ENCODE peak calls at places on chromosomes 4 and X, in four cellular contexts. B, W, O and E are unnamed samples.

GRCh38 chr4:38867478-38868054 is at the start of gene FAM114A1:
- DNase-seq in B (peak), O (peak), W (no peak), E (no peak)

GRCh38 chrX:115949900-115950822 is 220.4 kb upstream of the AGTR2 start:
- DNase-seq in O (no peak), W (no peak), B (peak), E (no peak)

GRCh38 chr4:148069086-148070010 is 337.5 kb downstream of the ARHGAP10 start:
- DNase-seq in W (no peak), O (no peak), B (no peak), E (no peak)

GRCh38 chr4:113026556-113026955 is 22.9 kb upstream of the ANK2 start:
- DNase-seq in W (no peak), O (no peak), B (no peak), E (no peak)

GRCh38 chrX:22662776-22663175 is 337.0 kb upstream of the DDX53 start:
- DNase-seq in B (no peak), O (no peak), W (no peak), E (no peak)

GRCh38 chr4:94801016-94801415 is 43.3 kb downstream of the BMPR1B start:
- DNase-seq in W (no peak), O (no peak), B (no peak), E (no peak)

GRCh38 chrX:23344904-23345271 is 10.2 kb downstream of the PTCHD1 start:
- DNase-seq in B (no peak), W (no peak), O (no peak), E (no peak)

GRCh38 chr4:142408003-142408441 is 438.1 kb downstream of the INPP4B start:
- DNase-seq in B (no peak), O (no peak), W (no peak), E (no peak)

GRCh38 chr4:149911995-149912394 is 96.4 kb upstream of the IQCM start:
- DNase-seq in O (no peak), W (no peak), B (no peak), E (no peak)

GRCh38 chr4:150037251-150037856 is 40.9 kb upstream of the DCLK2 start:
- DNase-seq in W (no peak), B (no peak), O (no peak), E (no peak)

GRCh38 chrX:132489256-132490085 is 633 bp upstream of the MBNL3 start:
- DNase-seq in W (no peak), B (no peak), O (peak), E (no peak)

GRCh38 chr4:82223715-82224114 is 150.1 kb downstream of the HNRNPD start:
- DNase-seq in B (no peak), W (no peak), O (no peak), E (no peak)

GRCh38 chrX:45980726-45981125 is 564.5 kb downstream of the ZNF674 start:
- DNase-seq in B (no peak), W (no peak), O (no peak), E (no peak)

GRCh38 chr4:125254111-125254510 is 60.6 kb upstream of the FAT4 start:
- DNase-seq in O (no peak), B (no peak), W (no peak), E (no peak)

GRCh38 chr4:1376841-1377605 is 29.2 kb downstream of the NKX1-1 start:
- DNase-seq in O (no peak), W (no peak), B (no peak), E (no peak)

GRCh38 chr4:171117457-171117856 is 695.7 kb upstream of the GALNTL6 start:
- DNase-seq in O (no peak), B (no peak), W (no peak), E (no peak)

GRCh38 chr4:138710297-138710696 is 305.3 kb upstream of the NOCT start:
- DNase-seq in W (no peak), B (no peak), O (no peak), E (no peak)

GRCh38 chr4:36010531-36010930 is 233.8 kb downstream of the ARAP2 start:
- DNase-seq in O (no peak), W (no peak), B (no peak), E (no peak)

GRCh38 chrX:20967725-20968124 is 406.5 kb upstream of the CNKSR2 start:
- DNase-seq in B (peak), O (no peak), W (no peak), E (no peak)

GRCh38 chrX:28586291-28586690 is 955 bp upstream of the IL1RAPL1 start:
- DNase-seq in B (no peak), O (no peak), W (no peak), E (peak)

GRCh38 chr4:174394915-174395314 is 111.2 kb downstream of the CEP44 start:
- DNase-seq in W (no peak), B (no peak), O (no peak), E (no peak)

GRCh38 chr4:132330994-132331393 is 818.1 kb upstream of the PCDH10 start:
- DNase-seq in O (no peak), B (no peak), W (no peak), E (no peak)

GRCh38 chrX:12970691-12971202 is 4.2 kb upstream of the TMSB4X start:
- DNase-seq in B (peak), W (peak), O (no peak), E (no peak)

GRCh38 chr4:41587286-41587685 is 49.3 kb downstream of the LIMCH1 start:
- DNase-seq in B (no peak), O (no peak), W (no peak), E (no peak)

GRCh38 chr4:160175064-160175643 is 1072.3 kb downstream of the RAPGEF2 start:
- DNase-seq in O (no peak), B (no peak), W (no peak), E (no peak)

GRCh38 chrX:73916931-73917657 is 354.1 kb downstream of the CHIC1 start:
- DNase-seq in W (no peak), O (no peak), B (no peak), E (peak)

GRCh38 chrX:107894038-107894437 is 68.4 kb downstream of the MID2 start:
- DNase-seq in B (peak), W (peak), O (peak), E (peak)

GRCh38 chr4:110636677-110637407 is 14.0 kb upstream of the PITX2 start:
- DNase-seq in O (peak), B (no peak), W (no peak), E (no peak)

GRCh38 chr4:158006973-158007372 is 165.9 kb downstream of the GASK1B start:
- DNase-seq in O (no peak), B (no peak), W (no peak), E (no peak)

GRCh38 chrX:16213970-16214369 is 46.7 kb downstream of the MAGEB17 start:
- DNase-seq in W (no peak), B (no peak), O (no peak), E (no peak)

GRCh38 chr4:139633661-139634060 is 32.0 kb upstream of the MGST2 start:
- DNase-seq in O (peak), B (peak), W (no peak), E (no peak)

GRCh38 chr4:8861576-8862279 is 9.9 kb downstream of the HMX1 start:
- DNase-seq in B (no peak), O (no peak), W (no peak), E (no peak)
- TF ChIP-seq SUZ12 in B (no peak), O (peak), W (no peak), E (peak)

GRCh38 chr4:77336411-77337142 is 179.6 kb downstream of the CCNG2 start:
- DNase-seq in B (no peak), O (no peak), W (no peak), E (no peak)
- TF ChIP-seq YY1 in B (no peak), O (no peak), W (no peak), E (no peak)

GRCh38 chrX:56564182-56564885 is 907 bp downstream of the UBQLN2 start:
- DNase-seq in B (peak), W (no peak), O (peak), E (no peak)
- TF ChIP-seq SUZ12 in B (no peak), W (no peak), O (no peak), E (no peak)

DNA sequence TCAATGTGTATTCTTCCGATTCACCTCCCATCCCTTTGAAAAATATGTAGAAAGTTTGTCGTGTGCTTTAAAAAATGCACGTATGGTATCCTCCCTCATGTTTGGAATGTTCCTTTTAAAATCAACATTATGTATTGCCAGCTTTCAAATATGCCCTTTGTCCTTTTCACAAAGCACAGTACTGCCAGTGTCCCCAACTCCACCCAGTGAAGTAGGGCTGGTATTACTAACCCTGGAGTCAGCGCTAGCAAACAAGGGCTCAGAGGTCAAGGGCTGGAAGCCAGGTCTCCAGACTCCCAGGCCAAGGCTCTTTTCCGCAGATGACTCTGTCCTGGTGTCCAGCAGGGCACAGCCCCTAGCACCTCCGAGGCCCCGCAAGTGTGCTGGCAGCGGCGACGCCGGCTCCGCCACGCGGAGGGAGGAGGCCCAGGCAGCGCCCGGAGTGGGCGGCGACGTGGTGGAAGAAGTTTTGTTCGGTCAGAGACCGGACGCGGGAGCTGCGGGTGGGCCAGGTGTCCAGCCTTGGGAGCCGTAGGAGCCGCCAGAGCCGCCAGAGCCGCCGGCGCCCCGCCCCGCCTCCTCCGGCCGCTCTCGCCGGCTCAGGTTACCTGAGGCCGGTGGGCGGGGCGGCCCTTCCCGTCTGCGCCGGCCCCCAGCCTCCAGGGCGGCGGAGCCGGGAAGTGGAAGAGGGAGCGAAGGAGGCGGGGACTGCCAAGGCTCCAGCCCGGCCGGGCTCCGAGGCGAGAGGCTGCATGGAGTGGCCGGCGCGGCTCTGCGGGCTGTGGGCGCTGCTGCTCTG is at the start of gene IL13RA1:
- DNase-seq in B (peak), W (no peak), O (peak), E (peak)
- TF ChIP-seq YY1 in B (no peak), W (no peak), O (no peak), E (no peak)

GRCh38 chrX:106014119-106014775 is 24.3 kb downstream of the SERPINA7 start:
- DNase-seq in B (no peak), W (no peak), O (no peak), E (no peak)
- TF ChIP-seq SUZ12 in B (no peak), W (no peak), O (no peak), E (no peak)

DNA sequence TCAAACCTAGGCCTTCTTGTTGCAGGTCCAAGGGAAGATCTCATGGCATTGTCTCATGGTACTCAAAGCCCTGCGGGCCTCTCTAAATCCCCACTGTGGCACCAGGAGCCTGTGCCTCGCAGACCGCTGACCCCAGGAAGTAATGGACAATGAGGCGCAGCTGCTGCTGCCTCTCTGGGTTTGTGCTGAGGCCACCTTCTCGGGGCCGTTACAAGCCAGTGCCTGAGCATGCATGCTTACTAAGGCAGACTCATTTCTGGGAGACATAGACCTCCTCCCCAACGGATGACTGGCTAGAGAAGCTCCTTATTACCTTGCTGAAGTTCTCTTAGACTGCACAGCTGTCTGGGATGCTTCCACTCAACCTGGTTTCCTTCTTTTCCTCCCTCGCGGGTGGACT is 1.3 kb downstream of the BDH2 start:
- DNase-seq in O (no peak), B (no peak), W (no peak), E (no peak)
- TF ChIP-seq YY1 in O (no peak), B (no peak), W (no peak), E (no peak)

GRCh38 chr4:8912506-8912905 is 40.9 kb upstream of the HMX1 start:
- DNase-seq in W (no peak), O (no peak), B (no peak), E (no peak)
- TF ChIP-seq SUZ12 in W (no peak), O (no peak), B (no peak), E (no peak)

GRCh38 chr4:53490965-53491622 is 100.2 kb downstream of the LNX1 start:
- DNase-seq in W (no peak), O (no peak), B (peak), E (peak)

GRCh38 chr4:53484911-53485459 is 106.3 kb downstream of the LNX1 start:
- DNase-seq in W (no peak), B (no peak), O (no peak), E (no peak)

GRCh38 chr4:53489279-53489889 is 101.9 kb downstream of the LNX1 start:
- DNase-seq in W (no peak), B (no peak), O (no peak), E (no peak)

GRCh38 chr4:53494851-53495250 is 96.4 kb downstream of the LNX1 start:
- DNase-seq in B (no peak), W (no peak), O (no peak), E (no peak)

GRCh38 chr4:53490161-53490915 is 100.9 kb downstream of the LNX1 start:
- DNase-seq in W (no peak), B (no peak), O (no peak), E (no peak)
- TF ChIP-seq YY1 in W (no peak), B (no peak), O (no peak), E (no peak)